ENCODE peak calls at places on chromosome 15, in seven cellular contexts. D, Y, K, Q, M, S and V are unnamed samples.

GRCh38 chr15:70799667-70800450 is 36.5 kb upstream of the UACA start:
- DNase-seq in D (peak; percentile 93), Y (no peak), K (peak; percentile 98), Q (no peak), M (peak; percentile 68), S (peak; percentile 99), V (no peak)

GRCh38 chr15:39598958-39599845 is 18.3 kb downstream of the THBS1 start:
- DNase-seq in D (peak; percentile 48), Y (no peak), K (peak; percentile 90), Q (no peak), M (peak; percentile 25), S (no peak), V (no peak)

GRCh38 chr15:48358681-48359152 is 27.5 kb downstream of the DUT start:
- DNase-seq in D (no peak), Y (no peak), K (peak; percentile 61), Q (no peak), M (peak; percentile 33), S (peak; percentile 46), V (no peak)

GRCh38 chr15:70150405-70150747 is 52.7 kb upstream of the TLE3 start:
- DNase-seq in D (no peak), Y (no peak), K (no peak), Q (no peak), M (no peak), S (no peak), V (no peak)

GRCh38 chr15:22933641-22934061 is 46.5 kb downstream of the CYFIP1 start:
- DNase-seq in D (no peak), Y (no peak), K (no peak), Q (no peak), M (peak; percentile 93), S (peak; percentile 52), V (no peak)

GRCh38 chr15:90481023-90481422 is 48.7 kb upstream of the CRTC3 start:
- DNase-seq in D (no peak), Y (peak; percentile 51), K (peak; percentile 7), Q (peak; percentile 85), M (no peak), S (peak; percentile 52), V (no peak)

GRCh38 chr15:34812369-34812768 is 17.0 kb upstream of the ACTC1 start:
- DNase-seq in D (no peak), Y (no peak), K (peak; percentile 72), Q (no peak), M (no peak), S (peak; percentile 63), V (no peak)

GRCh38 chr15:70194266-70194665 is 96.5 kb upstream of the TLE3 start:
- DNase-seq in D (no peak), Y (no peak), K (no peak), Q (no peak), M (no peak), S (no peak), V (no peak)

GRCh38 chr15:91535856-91536500 is 317.5 kb upstream of the SLCO3A1 start:
- DNase-seq in D (no peak), Y (no peak), K (peak; percentile 48), Q (no peak), M (no peak), S (no peak), V (no peak)

GRCh38 chr15:55241895-55242294 is 45.2 kb upstream of the RSL24D1 start:
- DNase-seq in D (no peak), Y (no peak), K (peak; percentile 25), Q (no peak), M (no peak), S (peak; percentile 75), V (no peak)

GRCh38 chr15:71732636-71733035 is 77.7 kb upstream of the NR2E3 start:
- DNase-seq in D (no peak), Y (no peak), K (no peak), Q (no peak), M (no peak), S (no peak), V (no peak)

GRCh38 chr15:39363761-39364586 is 216.9 kb upstream of the THBS1 start:
- DNase-seq in D (no peak), Y (no peak), K (peak; percentile 93), Q (no peak), M (peak; percentile 55), S (peak; percentile 61), V (no peak)

GRCh38 chr15:69652906-69653305 is 200.3 kb downstream of the RPLP1 start:
- DNase-seq in D (no peak), Y (no peak), K (no peak), Q (no peak), M (no peak), S (no peak), V (no peak)

GRCh38 chr15:65856821-65857455 is 12.4 kb upstream of the RAB11A start:
- DNase-seq in D (no peak), Y (peak; percentile 86), K (peak; percentile 49), Q (no peak), M (peak; percentile 71), S (peak; percentile 32), V (no peak)

GRCh38 chr15:58463815-58464697 is 32.3 kb downstream of the LIPC start:
- DNase-seq in D (no peak), Y (no peak), K (no peak), Q (no peak), M (peak; percentile 48), S (peak; percentile 49), V (no peak)

GRCh38 chr15:86691091-86691490 is 611.4 kb downstream of the AGBL1 start:
- DNase-seq in D (no peak), Y (no peak), K (no peak), Q (no peak), M (no peak), S (peak; percentile 3), V (no peak)

GRCh38 chr15:80418892-80419537 is 14.8 kb downstream of the ARNT2 start:
- DNase-seq in D (peak; percentile 22), Y (no peak), K (peak; percentile 68), Q (no peak), M (peak; percentile 61), S (peak; percentile 53), V (no peak)

GRCh38 chr15:85539491-85539890 is 159.1 kb downstream of the AKAP13 start:
- DNase-seq in D (no peak), Y (no peak), K (no peak), Q (no peak), M (peak; percentile 60), S (no peak), V (no peak)

GRCh38 chr15:31364301-31365031 is 37.8 kb downstream of the KLF13 start:
- DNase-seq in D (no peak), Y (no peak), K (no peak), Q (peak; percentile 65), M (peak; percentile 51), S (no peak), V (no peak)
- TF ChIP-seq CTCF in D (no peak), Y (no peak), K (no peak), Q (no peak), M (no peak), S (no peak), V (no peak)

GRCh38 chr15:40893019-40893723 is 1.1 kb upstream of the VPS18 start:
- DNase-seq in D (no peak), Y (no peak), K (no peak), Q (no peak), M (no peak), S (no peak), V (no peak)

GRCh38 chr15:40891810-40892448 is 2.3 kb upstream of the VPS18 start:
- DNase-seq in D (no peak), Y (peak; percentile 46), K (no peak), Q (no peak), M (peak; percentile 81), S (peak; percentile 27), V (no peak)

GRCh38 chr15:40894689-40895308 is 549 bp downstream of the VPS18 start:
- DNase-seq in D (no peak), Y (peak; percentile 64), K (peak; percentile 70), Q (no peak), M (peak; percentile 81), S (peak; percentile 76), V (no peak)

GRCh38 chr15:40892449-40893012 is 1.7 kb upstream of the VPS18 start:
- DNase-seq in D (no peak), Y (no peak), K (no peak), Q (no peak), M (no peak), S (no peak), V (no peak)

DNA sequence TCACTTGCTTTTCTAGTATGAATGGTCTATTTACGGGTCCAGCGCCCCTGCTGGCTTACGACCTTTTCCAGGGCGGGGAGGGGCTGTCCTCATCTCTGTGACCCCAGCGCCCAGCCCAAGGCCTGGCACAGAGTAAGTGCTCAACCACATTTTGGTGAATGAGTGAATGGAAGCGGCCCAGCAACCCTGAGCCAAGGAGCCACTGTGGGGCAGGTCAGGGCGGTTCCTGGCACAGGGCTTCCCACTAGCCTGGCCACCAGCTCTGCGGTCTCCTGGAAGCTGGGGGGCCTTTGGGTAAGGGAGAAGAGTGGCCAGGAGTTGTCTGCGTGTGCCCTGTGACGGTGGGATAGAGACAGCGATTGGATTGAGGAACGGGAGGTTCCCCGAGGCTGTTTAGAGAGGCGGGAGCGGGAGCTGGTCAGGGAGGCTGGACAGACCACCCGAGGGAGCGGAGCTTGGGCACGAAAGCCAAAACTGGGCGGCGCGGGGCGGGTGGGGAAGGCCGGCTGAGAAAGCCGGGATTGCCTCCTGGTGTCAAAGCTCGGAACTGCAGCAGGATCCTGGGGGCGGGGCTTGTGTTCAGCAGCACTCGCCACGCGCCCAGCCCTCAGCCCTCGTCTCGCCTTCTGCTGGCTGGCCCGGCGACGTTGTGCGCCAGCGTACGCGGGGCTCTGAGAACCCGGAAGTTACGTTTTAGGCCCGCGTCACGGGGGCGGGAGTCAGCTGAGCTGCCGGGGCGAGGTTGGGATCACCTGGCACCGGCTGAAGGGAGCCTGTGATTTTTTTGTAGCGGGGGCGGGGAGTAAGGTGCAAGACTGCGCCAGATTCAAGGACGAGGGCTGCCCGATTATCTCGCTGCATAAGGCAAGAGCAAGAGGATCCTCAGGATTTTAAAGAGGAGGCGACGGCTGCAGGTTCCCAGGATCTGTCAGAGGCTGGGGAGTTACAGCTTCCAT is at the start of gene VPS18:
- DNase-seq in D (peak; percentile 94), Y (peak; percentile 97), K (peak; percentile 95), Q (peak; percentile 98), M (peak; percentile 99), S (peak; percentile 95), V (peak; percentile 84)
- TF ChIP-seq CTCF in D (peak; percentile 78), Y (peak; percentile 88), K (peak; percentile 71), Q (peak; percentile 91), M (peak; percentile 74), S (peak; percentile 77), V (peak; percentile 97)

GRCh38 chr15:62684143-62684808 is 358.3 kb upstream of the TPM1 start:
- DNase-seq in D (no peak), Y (no peak), K (no peak), Q (no peak), M (no peak), S (no peak), V (no peak)
- TF ChIP-seq CTCF in D (no peak), Y (no peak), K (no peak), Q (no peak), M (no peak), S (no peak), V (no peak)

GRCh38 chr15:51161491-51162260 is 67.0 kb upstream of the TNFAIP8L3 start:
- DNase-seq in D (no peak), Y (no peak), K (peak; percentile 68), Q (no peak), M (no peak), S (peak; percentile 40), V (no peak)

GRCh38 chr15:51160484-51160883 is 65.8 kb upstream of the TNFAIP8L3 start:
- DNase-seq in D (no peak), Y (no peak), K (no peak), Q (no peak), M (no peak), S (no peak), V (no peak)

GRCh38 chr15:51168700-51169099 is 74.0 kb upstream of the TNFAIP8L3 start:
- DNase-seq in D (no peak), Y (no peak), K (no peak), Q (no peak), M (no peak), S (no peak), V (no peak)

GRCh38 chr15:51163843-51164242 is 69.1 kb upstream of the TNFAIP8L3 start:
- DNase-seq in D (no peak), Y (no peak), K (no peak), Q (no peak), M (no peak), S (no peak), V (no peak)

GRCh38 chr15:51162865-51163762 is 68.4 kb upstream of the TNFAIP8L3 start:
- DNase-seq in D (no peak), Y (peak; percentile 59), K (peak; percentile 55), Q (peak; percentile 55), M (peak; percentile 75), S (peak; percentile 78), V (peak; percentile 9)
- TF ChIP-seq CTCF in D (peak; percentile 93), Y (peak; percentile 99), K (peak; percentile 94), Q (peak; percentile 90), M (peak; percentile 92), S (peak; percentile 93), V (peak; percentile 95)